ENCODE peak calls at places on chromosomes 13 and 19, in five cellular contexts. One of them, this sample, is unnamed. For H3K36me3, the result is how much of the 10 kb centered on the place peaks cover.

GRCh38 chr13:34926513-34926912 is 15.6 kb upstream of the NBEA start:
- DNase-seq in CD8-positive, alpha-beta memory T cell: no peak
- DNase-seq in hepatocyte: peak
- DNase-seq in iPS DF 6.9: no peak
- DNase-seq in right atrium auricular region: no peak
- DNase-seq in this sample: no peak

GRCh38 chr13:23844132-23844531 is 45.1 kb downstream of the MIPEP start:
- DNase-seq in CD8-positive, alpha-beta memory T cell: no peak
- DNase-seq in hepatocyte: no peak
- DNase-seq in iPS DF 6.9: no peak
- DNase-seq in right atrium auricular region: no peak
- DNase-seq in this sample: no peak

GRCh38 chr13:45367995-45368394 is 27.0 kb upstream of the TPT1 start:
- DNase-seq in CD8-positive, alpha-beta memory T cell: no peak
- DNase-seq in hepatocyte: no peak
- DNase-seq in iPS DF 6.9: no peak
- DNase-seq in right atrium auricular region: no peak
- DNase-seq in this sample: no peak

GRCh38 chr13:51861728-51862300 is at the start of gene CCDC70:
- DNase-seq in CD8-positive, alpha-beta memory T cell: no peak
- DNase-seq in hepatocyte: no peak
- DNase-seq in iPS DF 6.9: no peak
- DNase-seq in right atrium auricular region: no peak
- DNase-seq in this sample: no peak

GRCh38 chr19:19062454-19063182 is 1.2 kb upstream of the SLC25A42 start:
- DNase-seq in CD8-positive, alpha-beta memory T cell: no peak
- DNase-seq in hepatocyte: no peak
- DNase-seq in iPS DF 6.9: no peak
- DNase-seq in right atrium auricular region: no peak
- DNase-seq in this sample: no peak

GRCh38 chr19:40598121-40598917 is 2.9 kb upstream of the LTBP4 start:
- DNase-seq in CD8-positive, alpha-beta memory T cell: peak
- DNase-seq in hepatocyte: peak
- DNase-seq in iPS DF 6.9: no peak
- DNase-seq in right atrium auricular region: peak
- DNase-seq in this sample: no peak

GRCh38 chr13:23449386-23450162 is 16.1 kb upstream of the SACS start:
- DNase-seq in CD8-positive, alpha-beta memory T cell: no peak
- DNase-seq in hepatocyte: no peak
- DNase-seq in iPS DF 6.9: no peak
- DNase-seq in right atrium auricular region: no peak
- DNase-seq in this sample: no peak

GRCh38 chr13:48739346-48740037 is 85.8 kb downstream of the CYSLTR2 start:
- DNase-seq in CD8-positive, alpha-beta memory T cell: no peak
- DNase-seq in hepatocyte: no peak
- DNase-seq in iPS DF 6.9: no peak
- DNase-seq in right atrium auricular region: no peak
- DNase-seq in this sample: no peak

GRCh38 chr19:956747-957451 is 27.2 kb upstream of the WDR18 start:
- DNase-seq in CD8-positive, alpha-beta memory T cell: no peak
- DNase-seq in hepatocyte: peak
- DNase-seq in iPS DF 6.9: no peak
- DNase-seq in right atrium auricular region: no peak
- DNase-seq in this sample: no peak

DNA sequence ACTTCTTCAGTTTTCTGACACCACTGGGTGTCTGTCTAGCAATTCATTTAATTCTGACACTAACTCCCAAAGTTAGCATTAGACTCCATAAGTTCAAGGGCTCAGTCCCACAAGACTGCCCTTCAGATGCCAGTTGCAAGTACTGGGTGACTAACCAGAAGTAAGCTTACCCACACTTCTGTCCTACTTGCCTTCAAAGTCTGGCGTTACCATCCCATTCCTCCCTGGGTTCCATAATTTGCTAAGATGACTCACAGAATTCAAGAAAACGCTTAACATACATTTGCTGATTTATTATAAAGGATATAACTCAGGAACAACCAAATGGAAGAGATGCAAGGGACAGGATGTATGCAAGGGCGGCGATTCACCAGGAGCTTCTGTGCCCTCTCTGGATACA is 45.5 kb upstream of the NPAS1 start:
- DNase-seq in CD8-positive, alpha-beta memory T cell: no peak
- DNase-seq in hepatocyte: no peak
- DNase-seq in iPS DF 6.9: no peak
- DNase-seq in right atrium auricular region: no peak
- DNase-seq in this sample: no peak
- H3K27ac ChIP-seq in CD8-positive, alpha-beta memory T cell: no peak
- H3K27ac ChIP-seq in hepatocyte: no peak
- H3K27ac ChIP-seq in iPS DF 6.9: no peak
- H3K27ac ChIP-seq in right atrium auricular region: peak
- H3K27ac ChIP-seq in this sample: peak

DNA sequence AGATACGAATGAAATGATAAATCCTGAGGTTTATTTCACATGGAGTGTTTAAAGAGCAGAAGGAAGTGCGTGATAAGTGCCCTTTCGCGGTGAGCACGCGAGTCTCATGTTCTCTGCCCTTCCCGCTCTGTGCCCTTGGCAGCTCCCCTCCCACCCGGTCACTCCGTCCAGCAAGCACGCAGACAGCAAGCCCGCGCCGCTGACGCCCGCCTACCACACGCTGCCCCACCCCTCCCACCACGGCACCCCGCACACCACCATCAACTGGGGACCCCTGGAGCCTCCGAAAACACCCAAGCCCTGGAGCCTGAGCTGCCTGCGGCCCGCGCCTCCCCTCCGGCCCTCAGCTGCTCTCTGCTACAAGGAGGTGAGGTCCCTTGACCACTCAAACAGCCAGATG is 37.4 kb upstream of the TEX29 start:
- DNase-seq in CD8-positive, alpha-beta memory T cell: no peak
- DNase-seq in hepatocyte: no peak
- DNase-seq in iPS DF 6.9: no peak
- DNase-seq in right atrium auricular region: no peak
- DNase-seq in this sample: no peak
- H3K36me3 ChIP-seq in CD8-positive, alpha-beta memory T cell: under half
- H3K36me3 ChIP-seq in hepatocyte: under half
- H3K36me3 ChIP-seq in iPS DF 6.9: under half
- H3K36me3 ChIP-seq in right atrium auricular region: half or more
- H3K36me3 ChIP-seq in this sample: half or more

GRCh38 chr19:2691951-2692350 is 10.5 kb downstream of the GNG7 start:
- DNase-seq in CD8-positive, alpha-beta memory T cell: no peak
- DNase-seq in hepatocyte: no peak
- DNase-seq in iPS DF 6.9: no peak
- DNase-seq in right atrium auricular region: no peak
- DNase-seq in this sample: no peak
- H3K27ac ChIP-seq in CD8-positive, alpha-beta memory T cell: no peak
- H3K27ac ChIP-seq in hepatocyte: no peak
- H3K27ac ChIP-seq in iPS DF 6.9: no peak
- H3K27ac ChIP-seq in right atrium auricular region: no peak
- H3K27ac ChIP-seq in this sample: no peak

DNA sequence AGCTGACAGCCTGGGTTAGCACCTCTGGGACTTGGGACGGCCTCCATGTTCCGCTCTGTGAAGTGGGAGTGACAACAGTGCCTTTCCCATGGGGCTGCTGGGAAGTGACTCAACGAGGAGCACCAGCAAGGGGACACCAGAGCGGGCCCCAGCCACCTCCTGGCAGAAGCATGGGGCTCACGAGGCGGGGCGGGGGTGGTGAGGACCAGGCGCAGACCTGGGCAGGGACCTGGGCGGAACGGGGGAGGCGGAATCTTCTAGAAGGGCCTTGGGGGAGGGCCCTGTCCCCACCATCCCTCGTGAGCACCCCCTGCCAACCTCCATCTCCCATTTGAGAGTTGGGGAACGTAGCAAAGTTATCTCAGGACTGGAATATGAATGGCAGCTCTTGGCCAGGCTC is 37.9 kb downstream of the KDM4B start:
- DNase-seq in CD8-positive, alpha-beta memory T cell: no peak
- DNase-seq in hepatocyte: no peak
- DNase-seq in iPS DF 6.9: no peak
- DNase-seq in right atrium auricular region: no peak
- DNase-seq in this sample: no peak
- H3K36me3 ChIP-seq in CD8-positive, alpha-beta memory T cell: under half
- H3K36me3 ChIP-seq in hepatocyte: under half
- H3K36me3 ChIP-seq in iPS DF 6.9: under half
- H3K36me3 ChIP-seq in right atrium auricular region: under half
- H3K36me3 ChIP-seq in this sample: under half

DNA sequence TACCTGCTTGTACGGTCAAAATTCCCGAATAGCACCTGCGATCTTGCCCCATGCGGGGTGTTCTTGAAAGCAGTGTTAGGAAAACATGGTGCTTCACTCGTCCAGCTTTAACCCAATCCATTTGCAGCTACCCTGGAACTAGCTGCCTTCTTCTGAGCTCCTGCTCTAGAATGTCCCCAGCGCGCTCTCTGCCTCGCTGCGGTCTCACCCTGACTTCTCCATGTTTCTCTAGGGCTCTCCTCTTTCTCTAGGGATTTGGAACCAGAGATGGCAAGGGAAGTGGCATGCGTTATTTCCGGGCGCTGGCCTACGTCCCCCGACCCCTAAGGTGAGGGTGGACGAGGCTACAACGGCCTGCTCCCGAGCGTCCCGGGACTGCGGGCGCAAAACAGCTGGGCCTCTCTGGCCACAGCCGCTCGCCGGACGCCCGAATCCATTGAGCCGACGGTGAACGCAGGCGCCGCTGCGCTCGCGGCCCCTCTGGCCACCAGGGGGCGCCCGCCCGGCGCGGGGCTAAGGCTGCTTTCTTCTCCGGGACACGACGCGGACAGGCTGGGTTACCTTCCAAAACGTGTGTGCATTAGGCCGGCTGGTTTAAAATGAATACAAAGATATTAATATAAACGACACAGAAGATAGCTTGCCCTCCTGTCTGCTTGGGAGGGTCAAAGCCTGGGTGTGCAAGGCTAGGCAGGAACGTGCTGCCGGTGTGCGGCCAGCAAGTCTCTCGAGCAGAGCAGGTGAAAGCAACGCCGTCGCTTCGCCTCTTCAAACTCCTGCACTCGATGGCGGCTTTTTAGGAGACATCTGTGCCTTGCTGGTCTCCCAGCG is 1.8 kb upstream of the SPRY2 start:
- DNase-seq in CD8-positive, alpha-beta memory T cell: peak
- DNase-seq in hepatocyte: peak
- DNase-seq in iPS DF 6.9: no peak
- DNase-seq in right atrium auricular region: peak
- DNase-seq in this sample: no peak
- H3K27ac ChIP-seq in CD8-positive, alpha-beta memory T cell: no peak
- H3K27ac ChIP-seq in hepatocyte: peak
- H3K27ac ChIP-seq in iPS DF 6.9: no peak
- H3K27ac ChIP-seq in right atrium auricular region: peak
- H3K27ac ChIP-seq in this sample: peak

GRCh38 chr19:11033251-11033650 is 56.0 kb upstream of the LDLR start:
- DNase-seq in CD8-positive, alpha-beta memory T cell: no peak
- DNase-seq in hepatocyte: no peak
- DNase-seq in iPS DF 6.9: no peak
- DNase-seq in right atrium auricular region: no peak
- DNase-seq in this sample: no peak
- H3K36me3 ChIP-seq in CD8-positive, alpha-beta memory T cell: under half
- H3K36me3 ChIP-seq in hepatocyte: under half
- H3K36me3 ChIP-seq in iPS DF 6.9: half or more
- H3K36me3 ChIP-seq in right atrium auricular region: half or more
- H3K36me3 ChIP-seq in this sample: half or more

DNA sequence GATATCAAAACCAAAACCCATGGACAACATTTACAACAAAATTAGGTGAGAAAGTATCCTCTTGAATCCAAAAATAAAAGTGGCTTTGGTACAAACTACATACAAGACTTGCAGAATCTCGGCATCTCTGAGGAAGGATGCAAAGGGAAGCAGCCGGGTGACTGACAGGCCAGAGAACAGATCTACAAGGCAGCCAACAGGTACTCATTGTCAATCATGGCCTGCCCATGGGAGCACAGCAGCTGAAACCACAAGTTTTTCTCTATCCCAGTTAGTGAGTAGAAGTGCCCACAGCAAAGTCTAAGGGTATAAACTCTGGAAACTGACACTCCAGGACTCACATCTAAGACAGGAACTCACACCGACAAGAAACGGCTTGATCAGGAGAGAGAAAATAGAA is 74.5 kb downstream of the TBC1D4 start:
- DNase-seq in CD8-positive, alpha-beta memory T cell: no peak
- DNase-seq in hepatocyte: no peak
- DNase-seq in iPS DF 6.9: no peak
- DNase-seq in right atrium auricular region: no peak
- DNase-seq in this sample: no peak
- H3K27ac ChIP-seq in CD8-positive, alpha-beta memory T cell: no peak
- H3K27ac ChIP-seq in hepatocyte: no peak
- H3K27ac ChIP-seq in iPS DF 6.9: no peak
- H3K27ac ChIP-seq in right atrium auricular region: peak
- H3K27ac ChIP-seq in this sample: no peak

GRCh38 chr19:3008994-3009393 is 20.1 kb downstream of the TLE2 start:
- DNase-seq in CD8-positive, alpha-beta memory T cell: no peak
- DNase-seq in hepatocyte: no peak
- DNase-seq in iPS DF 6.9: no peak
- DNase-seq in right atrium auricular region: no peak
- DNase-seq in this sample: no peak
- H3K36me3 ChIP-seq in CD8-positive, alpha-beta memory T cell: under half
- H3K36me3 ChIP-seq in hepatocyte: under half
- H3K36me3 ChIP-seq in iPS DF 6.9: under half
- H3K36me3 ChIP-seq in right atrium auricular region: half or more
- H3K36me3 ChIP-seq in this sample: under half